ENCODE peak calls at places on chromosomes 5 and 9, in five cellular contexts. T is OCI-LY7, G is left ventricle myocardium inferior, P is PC-9, Q is mesendoderm. F is an unnamed sample.

GRCh38 chr9:93008457-93008856 is 50.0 kb upstream of the SUSD3 start:
- DNase-seq in Q (no peak), P (no peak), T (no peak), G (no peak), F (no peak)

GRCh38 chr5:122942164-122942914 is 94.2 kb downstream of the PPIC start:
- DNase-seq in T (no peak), Q (peak), P (no peak), G (no peak), F (peak)

GRCh38 chr5:154714271-154714986 is 40.7 kb upstream of the LARP1 start:
- DNase-seq in P (no peak), G (no peak), Q (no peak), T (no peak), F (peak)

GRCh38 chr9:15738011-15738410 is 185.2 kb downstream of the CCDC171 start:
- DNase-seq in P (no peak), T (no peak), Q (no peak), G (no peak), F (no peak)

GRCh38 chr9:71218774-71219173 is 97.4 kb upstream of the TRPM3 start:
- DNase-seq in G (no peak), Q (no peak), T (no peak), P (no peak), F (no peak)

GRCh38 chr9:127803507-127804352 is 1.0 kb downstream of the FPGS start:
- DNase-seq in P (peak), G (no peak), T (peak), Q (no peak), F (peak)

GRCh38 chr9:134589748-134590147 is 51.9 kb upstream of the COL5A1 start:
- DNase-seq in T (no peak), Q (peak), P (no peak), G (no peak), F (no peak)

GRCh38 chr9:72674961-72675360 is 153.6 kb downstream of the TMC1 start:
- DNase-seq in Q (no peak), P (no peak), G (no peak), T (no peak), F (no peak)

GRCh38 chr5:78062645-78063044 is 231.9 kb downstream of the AP3B1 start:
- DNase-seq in G (no peak), T (no peak), P (no peak), Q (no peak), F (no peak)

GRCh38 chr5:141618030-141618803 is 583 bp downstream of the DIAPH1 start:
- DNase-seq in G (no peak), T (peak), P (peak), Q (peak), F (peak)

GRCh38 chr5:180795771-180796313 is 6.8 kb downstream of the MGAT1 start:
- DNase-seq in G (no peak), P (no peak), Q (no peak), T (no peak), F (no peak)

GRCh38 chr9:14314424-14314928 is 535 bp upstream of the NFIB start:
- DNase-seq in Q (peak), T (peak), G (peak), P (peak), F (peak)

DNA sequence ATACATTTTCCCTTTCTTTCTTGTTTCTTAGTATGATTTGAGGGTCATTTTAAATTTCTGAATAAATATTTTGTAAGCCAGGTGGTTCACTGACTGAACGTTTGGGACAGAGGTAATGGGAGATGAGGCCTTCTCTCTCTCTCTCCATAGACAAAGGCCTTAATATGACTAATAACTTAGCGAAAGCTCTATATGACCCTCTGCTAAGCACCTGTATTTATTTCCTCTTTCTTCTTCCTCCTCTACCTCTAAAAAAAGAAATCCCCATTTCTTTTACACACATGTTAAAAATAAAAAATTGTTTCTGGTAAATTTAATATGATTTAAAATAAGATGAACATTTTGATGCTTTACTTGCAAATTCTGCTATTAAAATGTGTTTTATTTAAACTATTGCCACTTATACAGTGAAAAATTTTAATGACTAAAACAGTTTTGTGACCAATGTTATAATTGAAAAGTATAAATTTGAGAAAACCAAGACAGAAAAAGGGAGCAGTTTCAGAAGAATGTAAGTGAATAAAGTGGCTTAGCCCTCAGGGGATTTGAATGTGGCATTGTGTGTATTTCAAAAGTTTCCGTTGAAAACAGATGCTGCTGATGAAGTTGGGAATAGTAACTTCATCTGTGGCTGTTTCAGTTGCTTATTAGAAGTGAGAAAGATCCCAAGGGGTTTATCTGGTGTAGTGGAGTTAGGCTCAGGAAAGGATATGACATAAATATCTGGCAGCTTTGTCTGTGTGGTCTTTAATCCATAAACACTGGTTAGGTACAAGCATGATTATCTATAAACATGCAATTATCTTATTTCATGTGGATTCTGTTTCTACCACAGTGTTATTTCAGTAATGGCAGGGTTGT is 128.6 kb upstream of the GRHPR start:
- DNase-seq in G (no peak), Q (peak), T (peak), P (no peak), F (peak)
- H3K27ac ChIP-seq in G (no peak), Q (no peak), T (peak), P (no peak), F (no peak)

GRCh38 chr9:136589766-136590740 is 44.2 kb upstream of the NOTCH1 start:
- DNase-seq in G (no peak), T (no peak), Q (no peak), P (no peak), F (no peak)

GRCh38 chr9:136588663-136589464 is 43.0 kb upstream of the NOTCH1 start:
- DNase-seq in T (no peak), G (no peak), Q (peak), P (no peak), F (no peak)

GRCh38 chr9:136586391-136586790 is 40.5 kb upstream of the NOTCH1 start:
- DNase-seq in Q (no peak), G (no peak), T (no peak), P (no peak), F (no peak)

GRCh38 chr9:136587145-136587943 is 41.5 kb upstream of the NOTCH1 start:
- DNase-seq in P (no peak), T (no peak), Q (peak), G (peak), F (peak)

DNA sequence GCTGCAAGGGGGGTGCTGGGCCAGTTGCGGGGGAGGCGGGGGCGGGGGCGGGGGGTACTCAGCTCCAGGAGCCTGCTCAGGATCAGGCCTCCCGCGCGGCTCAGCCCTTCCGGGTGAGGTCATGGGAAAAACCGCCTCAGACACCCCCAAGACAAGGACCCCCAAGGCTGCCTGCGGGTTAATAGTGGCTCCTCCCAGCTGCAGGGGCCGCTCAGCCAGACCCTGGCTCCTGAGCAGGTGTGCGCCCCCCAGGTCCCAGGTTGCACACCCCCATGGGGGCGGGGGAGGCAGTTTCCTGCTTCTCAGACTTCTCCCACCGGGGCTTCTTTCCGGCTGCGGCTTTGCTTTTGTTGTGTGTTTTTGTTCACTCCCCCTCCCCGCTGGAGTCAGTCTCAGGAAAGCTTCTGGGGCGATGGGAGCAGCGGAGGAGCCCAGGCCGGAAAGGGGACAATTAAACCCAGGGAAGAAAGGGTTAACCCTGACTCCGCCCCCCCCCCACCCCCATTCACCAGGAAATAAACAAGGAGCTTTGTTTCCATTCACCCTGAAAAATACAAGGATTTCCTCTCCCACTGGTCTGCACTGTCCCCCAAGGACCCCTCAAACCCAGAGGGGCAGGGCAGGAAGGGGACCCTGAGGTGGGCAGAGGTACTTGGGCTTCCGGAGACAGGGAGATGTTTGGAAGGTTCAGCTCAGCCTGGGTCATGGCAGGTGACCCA is 42.3 kb upstream of the NOTCH1 start:
- DNase-seq in T (peak), G (no peak), P (no peak), Q (peak), F (peak)
- H3K27ac ChIP-seq in T (peak), G (peak), P (no peak), Q (peak), F (peak)

GRCh38 chr9:19409406-19410194 is 791 bp downstream of the ACER2 start:
- DNase-seq in Q (peak), G (peak), P (peak), T (peak), F (peak)
- H3K27ac ChIP-seq in Q (no peak), G (peak), P (peak), T (peak), F (no peak)

GRCh38 chr9:120856700-120857099 is 14.0 kb upstream of the PSMD5 start:
- DNase-seq in G (no peak), Q (no peak), T (no peak), P (no peak), F (no peak)

GRCh38 chr9:120852240-120853018 is 9.7 kb upstream of the PSMD5 start:
- DNase-seq in Q (peak), P (no peak), G (no peak), T (no peak), F (no peak)

GRCh38 chr9:120855827-120856636 is 13.3 kb upstream of the PSMD5 start:
- DNase-seq in P (no peak), Q (no peak), G (no peak), T (no peak), F (no peak)

GRCh38 chr9:120853198-120853597 is 10.5 kb upstream of the PSMD5 start:
- DNase-seq in Q (no peak), G (no peak), T (no peak), P (no peak), F (no peak)

DNA sequence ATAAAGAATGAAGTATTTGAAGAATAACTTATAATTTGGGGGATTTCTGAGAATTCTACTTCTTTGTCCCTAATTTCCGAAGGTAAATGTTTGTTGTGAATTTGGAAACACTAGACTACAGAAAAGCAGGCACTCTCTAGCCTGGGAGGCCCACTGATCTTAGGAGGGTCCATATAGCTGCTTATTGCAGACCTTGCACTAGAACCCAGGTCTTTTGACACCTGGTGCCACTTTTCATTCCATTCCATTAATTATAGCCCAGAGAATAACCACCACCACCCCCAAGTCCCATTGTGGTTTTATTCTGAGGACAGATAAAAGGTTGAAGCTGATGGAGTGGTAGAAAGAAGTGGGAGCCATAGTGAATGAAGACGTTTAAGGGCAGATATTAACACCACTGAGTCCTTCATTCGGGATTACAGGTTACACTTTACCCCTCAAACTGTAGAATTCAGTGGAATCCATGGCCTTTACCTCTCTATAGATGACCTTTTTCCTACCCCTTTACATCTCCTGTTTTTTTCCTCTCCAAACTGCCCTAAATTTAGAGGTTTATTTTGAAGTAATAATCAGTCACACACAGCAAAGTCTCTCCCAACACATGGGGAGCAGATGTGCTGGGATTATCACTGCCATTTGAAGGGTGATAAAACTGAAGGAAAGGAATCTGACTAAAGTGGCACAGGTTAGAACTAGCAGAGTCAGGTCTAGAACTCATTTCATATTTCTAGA is 12.0 kb upstream of the PSMD5 start:
- DNase-seq in T (no peak), P (no peak), Q (no peak), G (no peak), F (no peak)
- H3K27ac ChIP-seq in T (no peak), P (no peak), Q (no peak), G (no peak), F (no peak)

DNA sequence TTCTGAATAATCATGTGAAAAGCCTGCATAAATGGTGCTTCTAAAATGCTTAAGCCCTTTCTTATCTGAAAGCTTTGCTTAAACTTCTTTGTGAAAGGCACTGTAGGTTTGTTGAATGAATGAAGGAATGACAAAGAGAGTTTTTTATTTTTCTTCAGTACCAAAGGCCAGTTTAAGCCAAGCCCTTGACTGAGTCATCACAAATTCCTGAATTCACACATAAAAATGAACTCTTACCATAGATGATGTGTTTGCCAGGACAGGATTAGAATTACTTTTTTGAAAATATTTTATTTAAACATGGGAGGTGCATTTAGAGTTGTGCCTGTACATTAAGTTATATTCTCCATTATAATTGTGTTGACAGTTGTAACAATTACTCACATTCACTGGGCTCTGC is 358.4 kb upstream of the KLF4 start:
- DNase-seq in P (peak), Q (no peak), T (no peak), G (no peak), F (no peak)
- H3K27ac ChIP-seq in P (no peak), Q (no peak), T (no peak), G (peak), F (no peak)

GRCh38 chr9:112041536-112042243 is 133.4 kb downstream of the SUSD1 start:
- DNase-seq in Q (peak), T (no peak), G (no peak), P (peak), F (peak)

GRCh38 chr9:112044183-112044582 is 130.9 kb downstream of the SUSD1 start:
- DNase-seq in G (no peak), Q (no peak), P (no peak), T (no peak), F (no peak)

GRCh38 chr9:112043423-112043822 is 131.7 kb downstream of the SUSD1 start:
- DNase-seq in G (no peak), Q (no peak), T (no peak), P (no peak), F (peak)

GRCh38 chr9:112042244-112042638 is 132.9 kb downstream of the SUSD1 start:
- DNase-seq in T (no peak), G (no peak), P (no peak), Q (no peak), F (no peak)

GRCh38 chr9:112042769-112043168 is 132.3 kb downstream of the SUSD1 start:
- DNase-seq in T (no peak), P (no peak), G (no peak), Q (no peak), F (no peak)
- H3K27ac ChIP-seq in T (no peak), P (peak), G (no peak), Q (peak), F (peak)

GRCh38 chr9:124774131-124774978 is 2.6 kb upstream of the OLFML2A start:
- DNase-seq in G (peak), P (peak), T (peak), Q (peak), F (peak)
- H3K27ac ChIP-seq in G (peak), P (no peak), T (no peak), Q (no peak), F (no peak)

GRCh38 chr9:81589819-81590218 is 99.5 kb downstream of the TLE1 start:
- DNase-seq in Q (no peak), P (no peak), T (no peak), G (no peak), F (no peak)
- H3K27ac ChIP-seq in Q (no peak), P (no peak), T (no peak), G (no peak), F (no peak)

DNA sequence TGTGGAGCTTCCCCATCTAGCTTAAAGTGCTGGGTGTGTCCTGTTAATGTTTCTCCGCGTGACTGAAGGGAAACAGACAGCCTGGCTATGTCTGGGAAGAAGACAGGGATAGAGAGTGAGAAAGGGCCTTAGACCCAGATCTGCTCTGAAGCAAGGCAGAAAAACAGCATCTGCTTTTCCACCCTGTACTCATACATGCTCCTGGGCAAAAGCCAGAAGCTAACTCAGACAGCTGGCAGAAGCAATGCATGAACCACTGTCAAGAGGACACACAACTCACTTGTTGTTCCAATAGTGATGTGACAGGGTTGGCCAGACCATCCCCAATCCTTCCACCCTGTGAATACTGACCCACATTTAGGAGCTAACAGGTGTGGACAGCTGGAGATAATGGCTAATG is 63.3 kb downstream of the DPYSL3 start:
- DNase-seq in P (no peak), Q (no peak), T (no peak), G (peak), F (no peak)
- H3K27ac ChIP-seq in P (no peak), Q (no peak), T (no peak), G (peak), F (no peak)

DNA sequence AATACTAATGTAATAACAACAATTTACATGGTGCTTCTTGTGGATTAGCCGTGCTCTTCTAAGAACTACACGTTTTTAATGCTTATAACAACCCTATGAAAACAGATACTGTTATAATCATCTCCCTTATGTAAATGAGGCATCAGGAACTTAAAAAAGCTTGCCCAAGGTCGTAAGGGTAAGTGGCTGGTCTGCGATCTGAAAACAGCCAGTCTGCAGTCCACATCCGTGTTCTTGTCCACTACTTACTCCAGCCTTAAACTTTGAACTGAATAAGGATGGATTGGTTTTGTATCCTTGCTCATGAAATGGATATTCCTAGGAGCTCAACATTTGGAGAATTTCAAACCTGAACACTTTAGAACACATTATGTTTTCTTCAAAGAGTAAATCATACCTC is 26.7 kb downstream of the PAM start:
- DNase-seq in Q (no peak), P (no peak), G (no peak), T (no peak), F (no peak)
- H3K27ac ChIP-seq in Q (no peak), P (no peak), G (peak), T (no peak), F (no peak)